ENCODE peak calls at places on chromosomes 16 and 17, in seven cellular contexts. N is fibroblast of lung, D is PC-9, F is neural progenitor cell, Z is cardiac muscle cell, P is lung, I is tibial nerve. H is an unnamed sample.
A peak's percentile ranks its signal among the peaks of the same experiment; 100 is the strongest.

GRCh38 chr17:75996665-75997590 is 3.7 kb upstream of the CDK3 start:
- DNase-seq in N (peak; percentile 23), F (no peak), Z (peak; percentile 32), P (no peak), I (no peak), D (peak; percentile 80), H (peak; percentile 41)

GRCh38 chr16:56789360-56789759 is 59.4 kb downstream of the NUP93 start:
- DNase-seq in I (no peak), Z (peak; percentile 61), D (peak; percentile 55), N (peak; percentile 60), F (no peak), P (peak; percentile 38), H (peak; percentile 62)

GRCh38 chr16:75957870-75958269 is 231.6 kb upstream of the CPHXL start:
- DNase-seq in D (no peak), Z (no peak), N (no peak), F (no peak), I (no peak), P (no peak), H (no peak)

GRCh38 chr17:7475764-7476422 is 3.5 kb downstream of the ZBTB4 start:
- DNase-seq in D (no peak), I (no peak), F (no peak), Z (no peak), P (no peak), N (peak; percentile 39), H (no peak)

GRCh38 chr17:36600936-36601302 is 464 bp upstream of the MRM1 start:
- DNase-seq in D (no peak), I (no peak), Z (no peak), P (no peak), N (no peak), F (no peak), H (no peak)

GRCh38 chr16:88784074-88784855 is 755 bp downstream of the PIEZO1 start:
- DNase-seq in N (peak; percentile 85), P (peak; percentile 65), Z (peak; percentile 82), F (peak; percentile 86), D (peak; percentile 67), I (peak; percentile 57), H (peak; percentile 78)

GRCh38 chr17:36611345-36612072 is 10.1 kb downstream of the MRM1 start:
- DNase-seq in Z (no peak), F (no peak), D (no peak), N (peak; percentile 71), I (no peak), P (no peak), H (no peak)

GRCh38 chr16:21167360-21167759 is 8.9 kb downstream of the LDAF1 start:
- DNase-seq in F (no peak), D (peak; percentile 64), N (peak; percentile 92), P (no peak), Z (no peak), I (no peak), H (no peak)

GRCh38 chr17:38451840-38452529 is 23.7 kb downstream of the ARHGAP23 start:
- DNase-seq in D (no peak), F (peak; percentile 65), P (no peak), Z (no peak), N (peak; percentile 82), I (no peak), H (no peak)

GRCh38 chr17:38454528-38454927 is 26.3 kb downstream of the ARHGAP23 start:
- DNase-seq in P (peak; percentile 68), F (no peak), N (peak; percentile 81), Z (no peak), D (peak; percentile 74), I (peak; percentile 64), H (no peak)

GRCh38 chr17:38455288-38455915 is 27.1 kb downstream of the ARHGAP23 start:
- DNase-seq in P (no peak), I (no peak), N (no peak), Z (peak; percentile 38), D (no peak), F (peak; percentile 59), H (peak; percentile 71)

GRCh38 chr17:38452719-38453118 is 24.5 kb downstream of the ARHGAP23 start:
- DNase-seq in N (no peak), I (no peak), F (no peak), D (no peak), P (no peak), Z (no peak), H (no peak)

GRCh38 chr17:38453951-38454421 is 25.7 kb downstream of the ARHGAP23 start:
- DNase-seq in P (no peak), N (peak; percentile 78), D (no peak), I (no peak), Z (no peak), F (peak; percentile 45), H (no peak)
- H3K4me3 ChIP-seq in P (peak overlapping the region; percentile 51), N (peak overlapping the region; percentile 68), D (peak overlapping the region; percentile 67), I (peak overlapping the region; percentile 50), Z (no peak overlapping the region), F (peak overlapping the region; percentile 47), H (peak overlapping the region; percentile 53)

DNA sequence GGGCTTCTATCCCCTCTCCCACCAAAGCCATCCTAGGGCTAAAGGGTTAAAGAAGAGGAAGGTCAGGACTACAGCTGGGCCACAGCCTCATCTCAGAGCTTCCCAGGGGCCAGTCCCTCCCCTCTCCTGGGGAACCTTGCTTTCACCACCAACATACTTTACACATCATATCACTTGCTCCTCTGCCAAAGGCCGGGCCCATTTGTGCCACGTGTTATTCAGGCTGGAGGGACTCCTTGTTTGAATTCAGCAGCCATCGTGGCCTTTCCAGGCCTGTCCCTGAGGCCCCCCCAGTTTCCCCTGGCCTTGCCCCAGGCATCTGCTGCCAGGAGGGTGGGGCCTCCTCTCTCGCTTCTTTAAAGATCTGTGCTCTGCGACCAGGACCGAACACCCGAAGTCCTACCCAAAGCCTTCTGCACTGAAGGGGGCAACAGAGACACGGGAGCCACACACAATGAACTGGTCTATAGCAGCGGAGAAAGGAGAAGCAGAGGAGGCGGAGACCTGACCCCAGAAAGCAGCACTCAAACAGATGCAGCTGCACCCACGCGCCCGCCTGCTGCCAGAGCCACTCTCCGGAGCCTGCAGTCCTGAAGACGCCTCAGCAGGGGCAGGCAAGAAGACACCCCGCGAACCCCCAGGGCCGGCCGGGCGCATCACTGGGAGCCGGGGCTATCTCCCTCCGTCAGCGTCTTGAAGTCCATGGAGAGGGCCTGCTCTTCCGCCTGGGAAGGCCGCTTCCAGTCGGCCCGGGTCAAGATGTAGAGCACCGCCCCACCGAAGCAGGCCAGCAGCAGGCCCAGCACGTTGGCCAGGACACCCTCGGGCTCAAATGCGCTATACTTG is 12.1 kb downstream of the CYB561 start:
- DNase-seq in D (no peak), I (peak; percentile 87), N (peak; percentile 88), F (no peak), P (peak; percentile 52), Z (no peak), H (no peak)
- H3K4me1 ChIP-seq in D (peaks cover 11% of the 10 kb centered on the region), I (peaks cover 48% of the 10 kb centered on the region), N (peaks cover 13% of the 10 kb centered on the region), F (no peaks in the 10 kb centered on the region), P (peaks cover 17% of the 10 kb centered on the region), Z (peaks cover 5% of the 10 kb centered on the region), H (peaks cover 15% of the 10 kb centered on the region)

GRCh38 chr16:87172632-87173031 is 144.6 kb downstream of the C16orf95 start:
- DNase-seq in F (peak; percentile 48), I (no peak), D (no peak), N (no peak), P (no peak), Z (no peak), H (no peak)
- TF ChIP-seq CTCF in F (peak; percentile 55), I (no peak), D (peak; percentile 16), N (no peak), P (no peak), Z (peak; percentile 15), H (no peak)

GRCh38 chr17:81487487-81488275 is 24.9 kb downstream of the ACTG1 start:
- DNase-seq in Z (peak; percentile 90), D (no peak), F (peak; percentile 92), N (peak; percentile 62), P (peak; percentile 75), I (peak; percentile 52), H (peak; percentile 79)

GRCh38 chr17:81489986-81490598 is 22.5 kb downstream of the ACTG1 start:
- DNase-seq in F (no peak), I (no peak), N (no peak), Z (no peak), D (no peak), P (no peak), H (no peak)

GRCh38 chr17:81487089-81487486 is 25.5 kb downstream of the ACTG1 start:
- DNase-seq in F (no peak), Z (no peak), D (no peak), P (no peak), I (no peak), N (no peak), H (no peak)

GRCh38 chr17:81489012-81489968 is 23.3 kb downstream of the ACTG1 start:
- DNase-seq in D (no peak), I (no peak), F (peak; percentile 71), P (no peak), N (no peak), Z (no peak), H (no peak)

GRCh38 chr17:81488276-81488860 is 24.2 kb downstream of the ACTG1 start:
- DNase-seq in P (no peak), D (no peak), N (no peak), I (no peak), F (no peak), Z (no peak), H (no peak)
- H3K4me3 ChIP-seq in P (peak overlapping the region; percentile 39), D (peak overlapping the region; percentile 55), N (peak overlapping the region; percentile 55), I (peak overlapping the region; percentile 55), F (peak overlapping the region; percentile 51), Z (peak overlapping the region; percentile 36), H (peak overlapping the region; percentile 89)

DNA sequence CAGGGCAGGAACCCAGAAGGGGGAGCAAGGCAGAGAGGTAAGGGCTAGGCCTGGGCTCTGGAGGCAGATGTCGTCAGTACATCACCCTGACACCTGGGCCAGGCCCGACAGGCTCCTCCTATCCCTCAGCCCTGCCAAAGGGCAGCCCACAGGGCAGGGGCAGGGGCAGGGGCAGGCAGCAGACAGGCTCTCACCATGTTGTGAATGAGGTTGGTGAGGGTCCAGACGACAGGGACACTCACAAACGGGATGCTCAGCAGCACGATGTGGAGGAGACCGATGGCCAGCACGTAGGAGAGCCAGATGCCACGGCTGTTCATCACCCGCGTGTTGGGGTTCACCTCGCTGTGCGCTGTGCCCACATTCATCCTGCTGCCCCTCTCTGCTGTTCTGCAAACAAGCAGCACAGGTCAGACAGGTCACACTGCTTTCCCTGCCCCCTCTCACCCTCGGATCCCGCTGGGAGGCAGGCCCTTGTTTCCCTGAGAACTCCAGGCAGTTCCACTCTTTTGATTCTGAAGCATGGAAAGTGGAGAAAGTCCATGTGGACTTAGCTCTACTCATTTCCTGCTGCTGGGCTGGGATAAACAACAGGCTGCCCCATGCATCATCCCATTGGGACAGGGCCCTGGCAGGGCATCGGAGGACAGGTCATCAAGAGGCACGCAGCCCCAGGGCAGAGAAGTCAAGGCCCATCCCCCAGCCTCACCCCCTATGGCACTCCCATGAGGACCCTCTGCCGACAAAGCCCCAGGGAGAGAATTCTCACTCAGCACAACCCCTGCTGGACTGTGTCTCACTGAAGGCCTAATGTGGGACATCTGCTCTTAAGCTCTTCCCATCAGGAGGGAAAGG is 3.3 kb downstream of the ORMDL3 start:
- DNase-seq in Z (no peak), P (no peak), D (no peak), F (peak; percentile 51), I (no peak), N (no peak), H (no peak)
- H3K4me1 ChIP-seq in Z (peaks cover 27% of the 10 kb centered on the region), P (peaks cover 12% of the 10 kb centered on the region), D (peaks cover 25% of the 10 kb centered on the region), F (peaks cover 30% of the 10 kb centered on the region), I (peaks cover 41% of the 10 kb centered on the region), N (peaks cover 30% of the 10 kb centered on the region), H (peaks cover 22% of the 10 kb centered on the region)

H was measured in Caco-2.